ENCODE peak calls at places on chromosomes 16 and 17, in ten cellular contexts. Z, Q, T, X, U, G, D, O, C and W are unnamed samples.

GRCh38 chr16:89642574-89642973 is 14.9 kb downstream of the CHMP1A start:
- DNase-seq in X (no peak), G (no peak), D (no peak), U (no peak), C (no peak), O (no peak), T (no peak), Q (no peak), Z (no peak), W (no peak)

GRCh38 chr16:6035161-6035560 is 937.6 kb upstream of the EEF2KMT start:
- DNase-seq in G (no peak), D (no peak), C (no peak), Q (no peak), O (no peak), U (no peak), Z (no peak), X (no peak), T (no peak), W (no peak)

GRCh38 chr16:69166221-69166833 is 20.6 kb upstream of the SNTB2 start:
- DNase-seq in Z (no peak), O (peak), D (no peak), C (peak), G (no peak), X (no peak), Q (no peak), T (peak), U (no peak), W (no peak)

GRCh38 chr17:9402590-9403199 is 172.9 kb downstream of the STX8 start:
- DNase-seq in Z (no peak), X (no peak), Q (no peak), U (no peak), C (no peak), O (peak), G (peak), D (peak), T (no peak), W (no peak)

GRCh38 chr16:85553436-85554113 is 59.5 kb upstream of the GSE1 start:
- DNase-seq in X (peak), Q (no peak), T (no peak), O (peak), G (no peak), D (peak), U (peak), Z (no peak), C (peak), W (no peak)

GRCh38 chr17:17740627-17741237 is 59.5 kb downstream of the RAI1 start:
- DNase-seq in D (no peak), Z (no peak), U (no peak), X (no peak), G (no peak), Q (no peak), O (peak), C (no peak), T (no peak), W (no peak)

GRCh38 chr17:41974031-41974430 is 7.4 kb downstream of the CNP start:
- DNase-seq in T (no peak), G (no peak), X (no peak), Z (no peak), C (no peak), Q (no peak), D (no peak), O (no peak), U (no peak), W (no peak)

GRCh38 chr16:46947900-46948547 is 25.4 kb downstream of the DNAJA2 start:
- DNase-seq in Z (no peak), O (peak), G (peak), X (no peak), D (no peak), T (peak), Q (no peak), C (peak), U (no peak), W (no peak)

GRCh38 chr17:13601776-13602551 is at the start of gene HS3ST3A1:
- DNase-seq in C (peak), X (peak), O (peak), T (no peak), G (peak), Q (no peak), D (peak), Z (no peak), U (peak), W (peak)

GRCh38 chr16:47970291-47970931 is 185.4 kb downstream of the ABCC12 start:
- DNase-seq in U (no peak), D (no peak), O (no peak), T (no peak), Q (no peak), Z (no peak), C (no peak), G (peak), X (no peak), W (no peak)

GRCh38 chr17:74924250-74924948 is at the start of gene OTOP2:
- DNase-seq in U (no peak), C (peak), T (no peak), O (no peak), X (peak), Z (no peak), G (no peak), D (peak), Q (no peak), W (no peak)

GRCh38 chr16:85614338-85615013 is 1.4 kb downstream of the GSE1 start:
- DNase-seq in T (no peak), X (no peak), C (peak), U (no peak), G (no peak), Q (no peak), D (no peak), O (no peak), Z (no peak), W (no peak)

GRCh38 chr17:15321556-15322250 is 19.7 kb downstream of the TEKT3 start:
- DNase-seq in C (no peak), X (no peak), U (no peak), Q (no peak), T (no peak), Z (no peak), O (no peak), G (no peak), D (no peak), W (no peak)

GRCh38 chr17:27846042-27846655 is 45.8 kb upstream of the NOS2 start:
- DNase-seq in X (no peak), O (peak), U (no peak), Q (no peak), Z (no peak), D (no peak), C (no peak), T (no peak), G (no peak), W (no peak)

GRCh38 chr16:57167951-57168350 is 17.9 kb downstream of the PSME3IP1 start:
- DNase-seq in T (no peak), D (no peak), G (no peak), X (no peak), Z (no peak), Q (peak), C (no peak), U (no peak), O (peak), W (peak)

GRCh38 chr17:44004761-44005526 is 522 bp downstream of the NAGS start:
- DNase-seq in X (no peak), D (peak), C (peak), Q (no peak), U (no peak), Z (no peak), G (no peak), T (peak), O (peak), W (no peak)

GRCh38 chr17:72775914-72776313 is 316.6 kb downstream of the SLC39A11 start:
- DNase-seq in X (no peak), T (no peak), D (no peak), O (no peak), G (no peak), C (no peak), Q (no peak), U (no peak), Z (no peak), W (no peak)

GRCh38 chr17:76840884-76841775 is 27.1 kb upstream of the MGAT5B start:
- DNase-seq in U (no peak), D (no peak), Q (no peak), G (no peak), T (no peak), O (no peak), Z (no peak), X (no peak), C (no peak), W (no peak)

GRCh38 chr16:228151-228855 is 946 bp downstream of the LUC7L start:
- DNase-seq in X (no peak), U (no peak), D (no peak), T (no peak), Z (no peak), O (no peak), C (no peak), Q (peak), G (no peak), W (no peak)

GRCh38 chr17:75698659-75699058 is 22.6 kb upstream of the ITGB4 start:
- DNase-seq in Q (no peak), U (no peak), T (no peak), Z (no peak), G (no peak), X (no peak), O (no peak), D (no peak), C (no peak), W (no peak)

GRCh38 chr16:71628810-71629209 is 2.8 kb downstream of the MARVELD3 start:
- DNase-seq in Z (no peak), C (peak), Q (peak), X (no peak), D (no peak), T (no peak), U (no peak), O (no peak), G (no peak), W (no peak)

GRCh38 chr17:73359987-73360410 is 48.2 kb upstream of the CDC42EP4 start:
- DNase-seq in Q (no peak), T (no peak), D (peak), O (no peak), U (no peak), X (peak), Z (no peak), C (no peak), G (no peak), W (no peak)

GRCh38 chr17:8375738-8376259 is 705 bp downstream of the KRABD2 start:
- DNase-seq in G (no peak), U (no peak), D (no peak), C (no peak), Z (no peak), Q (no peak), O (no peak), X (no peak), T (no peak), W (no peak)

GRCh38 chr16:23949630-23950290 is 114.0 kb downstream of the PRKCB start:
- DNase-seq in Z (peak), G (no peak), U (peak), O (peak), X (peak), C (peak), D (no peak), Q (no peak), T (peak), W (no peak)

GRCh38 chr17:45980855-45981254 is 18.2 kb upstream of the STH start:
- DNase-seq in Q (no peak), U (no peak), Z (no peak), O (no peak), T (no peak), D (no peak), X (no peak), C (peak), G (no peak), W (no peak)

GRCh38 chr16:58086381-58087208 is 42.6 kb downstream of the CFAP20 start:
- DNase-seq in O (no peak), D (no peak), T (no peak), C (peak), Z (no peak), Q (no peak), U (no peak), X (no peak), G (no peak), W (no peak)

GRCh38 chr16:49698416-49698815 is 157.5 kb downstream of the ZNF423 start:
- DNase-seq in Q (no peak), D (no peak), O (no peak), X (peak), G (no peak), T (no peak), Z (peak), U (no peak), C (no peak), W (no peak)

GRCh38 chr16:56673916-56674315 is 4.3 kb downstream of the MT1H start:
- DNase-seq in X (no peak), D (no peak), Q (no peak), U (no peak), C (no peak), Z (no peak), G (no peak), T (no peak), O (peak), W (no peak)

GRCh38 chr16:25073849-25074248 is 37.7 kb upstream of the LCMT1 start:
- DNase-seq in Z (no peak), D (no peak), T (no peak), U (no peak), Q (no peak), X (no peak), C (no peak), O (no peak), G (no peak), W (no peak)

GRCh38 chr17:19769946-19770652 is 22.0 kb upstream of the ALDH3A1 start:
- DNase-seq in O (no peak), C (no peak), T (no peak), G (no peak), U (no peak), D (peak), Q (no peak), X (no peak), Z (no peak), W (peak)

GRCh38 chr17:63950940-63951907 is 19.1 kb upstream of the CD79B start:
- DNase-seq in C (peak), Q (no peak), O (peak), D (peak), T (no peak), X (no peak), G (no peak), U (no peak), Z (no peak), W (no peak)

GRCh38 chr17:41648411-41649195 is 24.2 kb upstream of the KRT17 start:
- DNase-seq in C (peak), U (peak), Z (peak), T (peak), Q (no peak), G (peak), O (peak), D (peak), X (peak), W (peak)

GRCh38 chr16:57862698-57863433 is 60.6 kb upstream of the KIFC3 start:
- DNase-seq in T (no peak), U (no peak), G (no peak), Q (no peak), D (no peak), O (no peak), C (no peak), Z (no peak), X (no peak), W (no peak)

GRCh38 chr17:80831481-80831880 is 160.2 kb upstream of the CHMP6 start:
- DNase-seq in Q (no peak), O (no peak), C (no peak), D (no peak), T (peak), X (no peak), G (no peak), U (no peak), Z (no peak), W (no peak)

GRCh38 chr16:85054948-85055502 is 27.4 kb downstream of the KIAA0513 start:
- DNase-seq in X (no peak), C (no peak), U (no peak), Q (no peak), O (no peak), D (no peak), G (no peak), T (no peak), Z (no peak), W (peak)

GRCh38 chr16:3589441-3589921 is 12.3 kb upstream of the NLRC3 start:
- DNase-seq in G (no peak), C (no peak), X (no peak), O (no peak), U (no peak), D (no peak), T (no peak), Z (no peak), Q (no peak), W (no peak)

GRCh38 chr16:3589001-3589400 is 11.8 kb upstream of the NLRC3 start:
- DNase-seq in G (no peak), X (no peak), T (no peak), Q (no peak), Z (no peak), U (no peak), D (no peak), O (no peak), C (no peak), W (no peak)

GRCh38 chr16:3590736-3591435 is 13.7 kb upstream of the NLRC3 start:
- DNase-seq in U (no peak), Z (no peak), T (no peak), Q (no peak), X (no peak), D (no peak), C (no peak), G (no peak), O (no peak), W (no peak)

GRCh38 chr16:3591436-3591803 is 14.2 kb upstream of the NLRC3 start:
- DNase-seq in O (no peak), Z (no peak), C (no peak), U (no peak), G (no peak), X (no peak), D (no peak), Q (no peak), T (no peak), W (no peak)

GRCh38 chr16:3589991-3590701 is 12.9 kb upstream of the NLRC3 start:
- DNase-seq in O (no peak), C (no peak), T (no peak), Q (no peak), U (no peak), G (no peak), Z (no peak), X (no peak), D (no peak), W (no peak)
- TF ChIP-seq CTCF in O (no peak), C (no peak), T (no peak), Q (no peak), U (no peak), G (no peak), Z (no peak), X (no peak), D (no peak), W (no peak)

DNA sequence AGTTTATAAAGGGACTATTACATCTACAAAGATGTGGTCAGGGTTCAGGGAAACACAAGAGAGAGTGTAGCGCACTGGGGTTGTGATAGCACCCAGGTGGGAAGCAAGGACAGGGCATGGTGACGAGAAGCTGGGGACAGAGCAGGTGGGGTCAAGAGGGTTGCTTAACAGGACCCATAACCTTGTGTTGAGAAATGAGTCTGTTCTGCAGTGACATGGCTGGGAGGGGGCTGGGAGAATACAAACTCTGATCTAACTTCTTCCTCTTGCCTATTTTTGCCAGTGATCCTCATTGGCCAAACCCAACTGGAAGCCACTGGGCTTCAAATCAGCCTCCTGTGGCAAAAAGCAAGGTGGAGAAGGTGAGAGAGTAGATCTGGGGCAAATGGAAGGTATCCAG is 76.7 kb upstream of the ZFHX3 start:
- DNase-seq in X (no peak), T (no peak), Q (no peak), C (no peak), O (no peak), G (no peak), Z (no peak), D (no peak), U (no peak), W (no peak)
- TF ChIP-seq CTCF in X (no peak), T (no peak), Q (no peak), C (no peak), O (no peak), G (no peak), Z (no peak), D (no peak), U (no peak), W (no peak)

DNA sequence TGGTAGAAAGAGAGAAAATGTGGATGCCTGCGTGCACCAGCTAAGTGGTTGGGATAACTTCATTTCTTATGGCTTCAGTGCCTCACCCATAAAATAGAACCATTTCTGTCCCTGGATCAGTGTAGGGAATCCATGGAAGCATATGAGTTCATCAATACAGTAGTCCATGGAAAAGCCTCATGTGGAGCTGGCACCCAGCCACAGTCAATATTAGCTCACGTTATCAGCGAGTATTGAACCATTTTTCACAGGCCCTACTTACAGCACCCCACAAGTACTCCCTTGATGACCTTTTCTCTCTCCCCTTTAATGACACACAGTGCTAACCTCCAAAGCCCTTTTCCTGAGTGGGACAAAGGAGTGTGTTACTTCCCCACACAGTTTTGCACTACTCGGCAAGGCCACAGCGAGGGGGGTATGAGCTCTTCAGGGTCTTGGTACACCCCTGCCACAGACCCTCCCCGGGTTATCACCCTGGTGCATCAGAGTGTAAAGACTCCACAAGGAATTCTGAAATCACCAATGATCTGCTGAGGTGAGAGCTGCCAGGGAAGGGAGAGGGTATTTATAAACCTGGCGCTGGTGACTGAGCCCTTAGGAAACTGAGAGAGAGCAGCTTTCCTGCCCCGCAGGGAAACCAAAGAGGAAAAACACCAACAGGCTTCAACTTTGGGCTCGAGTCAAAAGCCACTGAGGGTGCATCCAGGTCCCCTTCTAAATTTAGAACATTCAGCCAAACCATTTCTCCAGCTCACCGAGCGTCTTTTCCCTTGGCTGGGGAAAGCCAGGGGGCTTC is 36.9 kb downstream of the DYNLRB2 start:
- DNase-seq in D (no peak), Z (no peak), X (no peak), C (no peak), Q (no peak), U (no peak), G (no peak), T (peak), O (no peak), W (no peak)
- TF ChIP-seq CTCF in D (no peak), Z (no peak), X (no peak), C (no peak), Q (no peak), U (no peak), G (no peak), T (no peak), O (no peak), W (no peak)

GRCh38 chr17:53033297-53033696 is 789.4 kb upstream of the KIF2B start:
- DNase-seq in C (no peak), O (no peak), T (no peak), D (no peak), U (no peak), X (no peak), Q (no peak), G (no peak), Z (no peak), W (no peak)

DNA sequence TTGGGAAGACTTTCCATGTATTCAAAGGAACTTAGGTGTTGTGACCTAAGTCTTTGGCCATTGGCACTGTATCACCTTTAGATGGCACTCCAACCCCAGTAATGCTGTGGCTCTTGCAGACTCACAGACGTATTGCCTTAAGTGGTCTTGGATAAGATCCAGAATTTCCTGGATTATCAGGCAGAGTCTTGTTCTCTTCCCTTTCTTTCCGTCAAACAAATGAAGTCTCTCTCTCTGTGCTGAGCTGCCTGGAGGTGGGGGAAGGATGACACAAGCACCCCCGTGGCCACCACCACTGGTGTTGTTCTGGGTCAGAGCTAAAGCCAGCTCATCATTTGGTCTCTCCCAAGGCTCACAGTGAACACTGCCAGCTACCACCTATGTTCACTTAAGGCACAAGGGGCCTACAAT is 789.9 kb upstream of the KIF2B start:
- DNase-seq in Z (no peak), D (peak), Q (peak), G (peak), C (no peak), T (no peak), X (no peak), O (peak), U (no peak), W (no peak)
- TF ChIP-seq CTCF in Z (no peak), D (peak), Q (peak), G (peak), C (no peak), T (no peak), X (no peak), O (no peak), U (peak), W (no peak)

DNA sequence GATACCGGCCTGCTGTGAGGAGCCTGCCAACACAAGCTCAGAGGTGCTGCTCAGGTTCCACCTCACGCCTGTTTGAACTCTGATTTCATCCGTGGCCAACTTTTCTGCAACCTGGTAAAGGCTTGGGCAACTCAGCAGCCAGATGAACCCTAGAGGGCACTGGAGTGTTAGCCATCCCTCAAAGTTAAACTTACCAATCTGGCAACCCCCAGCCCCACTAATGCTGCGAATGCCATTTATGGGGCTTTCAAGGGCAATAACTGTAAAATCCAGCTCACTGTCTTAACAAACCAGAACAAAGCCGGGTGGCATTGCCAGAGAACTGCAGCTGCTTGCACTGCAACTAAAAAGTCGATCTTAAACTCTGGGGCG is 105.5 kb downstream of the AXIN2 start:
- DNase-seq in T (no peak), X (no peak), O (peak), G (no peak), D (peak), Q (no peak), Z (no peak), U (no peak), C (no peak), W (no peak)
- TF ChIP-seq CTCF in T (no peak), X (no peak), O (no peak), G (peak), D (peak), Q (no peak), Z (no peak), U (peak), C (no peak), W (peak)